ENCODE peak calls at places on chromosome 13, in seven cellular contexts. One of them, this sample, is unnamed.

GRCh38 chr13:73870970-73871935 is 263.0 kb downstream of the KLF12 start:
- DNase-seq in K562: no peak
- DNase-seq in neuronal stem cell: no peak
- DNase-seq in psoas muscle: no peak
- DNase-seq in testis: peak
- DNase-seq in upper lobe of right lung: no peak
- DNase-seq in CD4-positive, alpha-beta T cell: no peak
- DNase-seq in this sample: no peak

GRCh38 chr13:98535501-98536357 is 41.2 kb downstream of the STK24 start:
- DNase-seq in K562: no peak
- DNase-seq in neuronal stem cell: no peak
- DNase-seq in psoas muscle: no peak
- DNase-seq in testis: peak
- DNase-seq in upper lobe of right lung: no peak
- DNase-seq in CD4-positive, alpha-beta T cell: no peak
- DNase-seq in this sample: no peak

GRCh38 chr13:87356314-87356713 is 314.9 kb upstream of the SLITRK5 start:
- DNase-seq in K562: peak
- DNase-seq in neuronal stem cell: no peak
- DNase-seq in psoas muscle: no peak
- DNase-seq in testis: no peak
- DNase-seq in upper lobe of right lung: peak
- DNase-seq in CD4-positive, alpha-beta T cell: no peak
- DNase-seq in this sample: no peak

GRCh38 chr13:65917731-65918130 is 1312.4 kb downstream of the PCDH9 start:
- DNase-seq in K562: no peak
- DNase-seq in neuronal stem cell: no peak
- DNase-seq in psoas muscle: no peak
- DNase-seq in testis: no peak
- DNase-seq in upper lobe of right lung: no peak
- DNase-seq in CD4-positive, alpha-beta T cell: no peak
- DNase-seq in this sample: no peak

GRCh38 chr13:73355134-73355533 is 296.3 kb downstream of the KLF5 start:
- DNase-seq in K562: no peak
- DNase-seq in neuronal stem cell: no peak
- DNase-seq in psoas muscle: no peak
- DNase-seq in testis: no peak
- DNase-seq in upper lobe of right lung: no peak
- DNase-seq in CD4-positive, alpha-beta T cell: no peak
- DNase-seq in this sample: no peak

GRCh38 chr13:109883181-109884180 is 97.1 kb upstream of the IRS2 start:
- DNase-seq in K562: no peak
- DNase-seq in neuronal stem cell: no peak
- DNase-seq in psoas muscle: no peak
- DNase-seq in testis: no peak
- DNase-seq in upper lobe of right lung: no peak
- DNase-seq in CD4-positive, alpha-beta T cell: no peak
- DNase-seq in this sample: no peak

GRCh38 chr13:29522044-29522685 is 73.3 kb downstream of the SLC7A1 start:
- DNase-seq in K562: no peak
- DNase-seq in neuronal stem cell: no peak
- DNase-seq in psoas muscle: no peak
- DNase-seq in testis: no peak
- DNase-seq in upper lobe of right lung: no peak
- DNase-seq in CD4-positive, alpha-beta T cell: no peak
- DNase-seq in this sample: no peak

GRCh38 chr13:26523007-26523406 is 34.5 kb upstream of the WASF3 start:
- DNase-seq in K562: no peak
- DNase-seq in neuronal stem cell: no peak
- DNase-seq in psoas muscle: no peak
- DNase-seq in testis: no peak
- DNase-seq in upper lobe of right lung: no peak
- DNase-seq in CD4-positive, alpha-beta T cell: no peak
- DNase-seq in this sample: no peak

GRCh38 chr13:21069561-21070004 is 8.2 kb upstream of the LATS2 start:
- DNase-seq in K562: no peak
- DNase-seq in neuronal stem cell: no peak
- DNase-seq in psoas muscle: no peak
- DNase-seq in testis: no peak
- DNase-seq in upper lobe of right lung: no peak
- DNase-seq in CD4-positive, alpha-beta T cell: no peak
- DNase-seq in this sample: no peak

GRCh38 chr13:46127336-46128023 is 22.6 kb upstream of the CPB2 start:
- DNase-seq in K562: no peak
- DNase-seq in neuronal stem cell: no peak
- DNase-seq in psoas muscle: no peak
- DNase-seq in testis: no peak
- DNase-seq in upper lobe of right lung: no peak
- DNase-seq in CD4-positive, alpha-beta T cell: no peak
- DNase-seq in this sample: no peak

GRCh38 chr13:90448466-90449037 is 898.9 kb upstream of the MIR17HG start:
- DNase-seq in K562: no peak
- DNase-seq in neuronal stem cell: no peak
- DNase-seq in psoas muscle: no peak
- DNase-seq in testis: no peak
- DNase-seq in upper lobe of right lung: no peak
- DNase-seq in CD4-positive, alpha-beta T cell: no peak
- DNase-seq in this sample: no peak

GRCh38 chr13:23986619-23987018 is 89.3 kb upstream of the C1QTNF9B start:
- DNase-seq in K562: no peak
- DNase-seq in neuronal stem cell: no peak
- DNase-seq in psoas muscle: no peak
- DNase-seq in testis: no peak
- DNase-seq in upper lobe of right lung: no peak
- DNase-seq in CD4-positive, alpha-beta T cell: no peak
- DNase-seq in this sample: no peak

GRCh38 chr13:26075498-26075897 is 23.7 kb upstream of the SHISA2 start:
- DNase-seq in K562: no peak
- DNase-seq in neuronal stem cell: no peak
- DNase-seq in psoas muscle: no peak
- DNase-seq in testis: peak
- DNase-seq in upper lobe of right lung: no peak
- DNase-seq in CD4-positive, alpha-beta T cell: no peak
- DNase-seq in this sample: no peak

GRCh38 chr13:46329624-46330023 is 57.4 kb downstream of the RUBCNL start:
- DNase-seq in K562: no peak
- DNase-seq in neuronal stem cell: no peak
- DNase-seq in psoas muscle: no peak
- DNase-seq in testis: no peak
- DNase-seq in upper lobe of right lung: no peak
- DNase-seq in CD4-positive, alpha-beta T cell: no peak
- DNase-seq in this sample: no peak

GRCh38 chr13:55439450-55439849 is 1701.3 kb upstream of the PRR20A start:
- DNase-seq in K562: no peak
- DNase-seq in neuronal stem cell: no peak
- DNase-seq in psoas muscle: no peak
- DNase-seq in testis: no peak
- DNase-seq in upper lobe of right lung: no peak
- DNase-seq in CD4-positive, alpha-beta T cell: no peak
- DNase-seq in this sample: no peak

GRCh38 chr13:97975851-97976550 is 22.5 kb downstream of the IPO5 start:
- DNase-seq in K562: peak
- DNase-seq in neuronal stem cell: peak
- DNase-seq in psoas muscle: peak
- DNase-seq in testis: peak
- DNase-seq in upper lobe of right lung: no peak
- DNase-seq in CD4-positive, alpha-beta T cell: peak
- DNase-seq in this sample: peak

GRCh38 chr13:97125051-97125809 is 96.9 kb upstream of the MBNL2 start:
- DNase-seq in K562: peak
- DNase-seq in neuronal stem cell: no peak
- DNase-seq in psoas muscle: peak
- DNase-seq in testis: peak
- DNase-seq in upper lobe of right lung: no peak
- DNase-seq in CD4-positive, alpha-beta T cell: no peak
- DNase-seq in this sample: peak

GRCh38 chr13:110507678-110508381 is 53.7 kb downstream of the RAB20 start:
- DNase-seq in K562: no peak
- DNase-seq in neuronal stem cell: no peak
- DNase-seq in psoas muscle: no peak
- DNase-seq in testis: no peak
- DNase-seq in upper lobe of right lung: peak
- DNase-seq in CD4-positive, alpha-beta T cell: no peak
- DNase-seq in this sample: no peak

GRCh38 chr13:20291675-20292074 is 59.6 kb upstream of the GJB6 start:
- DNase-seq in K562: no peak
- DNase-seq in neuronal stem cell: no peak
- DNase-seq in psoas muscle: no peak
- DNase-seq in testis: no peak
- DNase-seq in upper lobe of right lung: no peak
- DNase-seq in CD4-positive, alpha-beta T cell: no peak
- DNase-seq in this sample: no peak

GRCh38 chr13:33918199-33918932 is 100.4 kb downstream of the RFC3 start:
- DNase-seq in K562: no peak
- DNase-seq in neuronal stem cell: no peak
- DNase-seq in psoas muscle: peak
- DNase-seq in testis: no peak
- DNase-seq in upper lobe of right lung: no peak
- DNase-seq in CD4-positive, alpha-beta T cell: no peak
- DNase-seq in this sample: no peak

GRCh38 chr13:102212729-102213128 is 189.1 kb downstream of the FGF14 start:
- DNase-seq in K562: no peak
- DNase-seq in neuronal stem cell: no peak
- DNase-seq in psoas muscle: no peak
- DNase-seq in testis: no peak
- DNase-seq in upper lobe of right lung: no peak
- DNase-seq in CD4-positive, alpha-beta T cell: no peak
- DNase-seq in this sample: no peak

GRCh38 chr13:29511980-29512379 is 83.5 kb downstream of the SLC7A1 start:
- DNase-seq in K562: no peak
- DNase-seq in neuronal stem cell: no peak
- DNase-seq in psoas muscle: no peak
- DNase-seq in testis: no peak
- DNase-seq in upper lobe of right lung: peak
- DNase-seq in CD4-positive, alpha-beta T cell: no peak
- DNase-seq in this sample: no peak

GRCh38 chr13:96821381-96821780 is 172.9 kb downstream of the OXGR1 start:
- DNase-seq in K562: no peak
- DNase-seq in neuronal stem cell: no peak
- DNase-seq in psoas muscle: no peak
- DNase-seq in testis: no peak
- DNase-seq in upper lobe of right lung: no peak
- DNase-seq in CD4-positive, alpha-beta T cell: no peak
- DNase-seq in this sample: no peak

GRCh38 chr13:107476068-107476467 is 739.3 kb downstream of the LIG4 start:
- DNase-seq in K562: no peak
- DNase-seq in neuronal stem cell: no peak
- DNase-seq in psoas muscle: no peak
- DNase-seq in testis: no peak
- DNase-seq in upper lobe of right lung: no peak
- DNase-seq in CD4-positive, alpha-beta T cell: no peak
- DNase-seq in this sample: no peak

GRCh38 chr13:80945328-80945727 is 604.4 kb upstream of the SPRY2 start:
- DNase-seq in K562: no peak
- DNase-seq in neuronal stem cell: peak
- DNase-seq in psoas muscle: no peak
- DNase-seq in testis: no peak
- DNase-seq in upper lobe of right lung: no peak
- DNase-seq in CD4-positive, alpha-beta T cell: no peak
- DNase-seq in this sample: no peak

GRCh38 chr13:99421758-99422555 is 79.3 kb upstream of the TM9SF2 start:
- DNase-seq in K562: no peak
- DNase-seq in neuronal stem cell: no peak
- DNase-seq in psoas muscle: no peak
- DNase-seq in testis: peak
- DNase-seq in upper lobe of right lung: peak
- DNase-seq in CD4-positive, alpha-beta T cell: no peak
- DNase-seq in this sample: no peak

GRCh38 chr13:44157614-44158013 is 216.0 kb upstream of the SERP2 start:
- DNase-seq in K562: no peak
- DNase-seq in neuronal stem cell: no peak
- DNase-seq in psoas muscle: no peak
- DNase-seq in testis: no peak
- DNase-seq in upper lobe of right lung: no peak
- DNase-seq in CD4-positive, alpha-beta T cell: no peak
- DNase-seq in this sample: no peak

GRCh38 chr13:29594310-29594709 is 1.2 kb downstream of the SLC7A1 start:
- DNase-seq in K562: peak
- DNase-seq in neuronal stem cell: peak
- DNase-seq in psoas muscle: no peak
- DNase-seq in testis: peak
- DNase-seq in upper lobe of right lung: no peak
- DNase-seq in CD4-positive, alpha-beta T cell: no peak
- DNase-seq in this sample: no peak

GRCh38 chr13:85653681-85654080 is 145.5 kb downstream of the SLITRK6 start:
- DNase-seq in K562: no peak
- DNase-seq in neuronal stem cell: no peak
- DNase-seq in psoas muscle: no peak
- DNase-seq in testis: no peak
- DNase-seq in upper lobe of right lung: no peak
- DNase-seq in CD4-positive, alpha-beta T cell: no peak
- DNase-seq in this sample: no peak

DNA sequence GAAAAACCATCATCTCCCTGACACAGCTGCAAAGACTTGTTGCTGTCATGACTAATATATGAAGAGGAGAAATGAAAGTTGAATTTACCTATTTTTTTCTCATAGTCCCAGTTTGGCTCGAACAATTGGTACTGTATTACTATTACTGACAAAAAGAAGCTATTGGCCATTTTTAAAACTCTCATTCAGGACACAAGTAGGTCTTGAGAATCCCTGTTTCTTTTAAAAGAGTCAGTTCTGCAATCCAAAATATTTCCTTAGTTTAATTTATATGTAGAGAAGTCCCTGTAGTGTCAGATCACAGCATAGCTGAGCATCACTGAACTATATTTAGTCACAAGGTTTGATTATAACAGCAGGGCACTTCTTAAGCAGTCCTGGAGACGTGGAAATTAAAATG is 12.2 kb upstream of the SPART start:
- DNase-seq in K562: no peak
- DNase-seq in neuronal stem cell: no peak
- DNase-seq in psoas muscle: no peak
- DNase-seq in testis: no peak
- DNase-seq in upper lobe of right lung: no peak
- DNase-seq in CD4-positive, alpha-beta T cell: no peak
- DNase-seq in this sample: no peak
- H3K27ac ChIP-seq in K562: no peak
- H3K27ac ChIP-seq in neuronal stem cell: no peak
- H3K27ac ChIP-seq in psoas muscle: no peak
- H3K27ac ChIP-seq in testis: peak
- H3K27ac ChIP-seq in upper lobe of right lung: no peak
- H3K27ac ChIP-seq in CD4-positive, alpha-beta T cell: no peak
- H3K27ac ChIP-seq in this sample: peak

GRCh38 chr13:92843549-92843948 is 383.1 kb upstream of the GPC6 start:
- DNase-seq in K562: no peak
- DNase-seq in neuronal stem cell: no peak
- DNase-seq in psoas muscle: no peak
- DNase-seq in testis: no peak
- DNase-seq in upper lobe of right lung: no peak
- DNase-seq in CD4-positive, alpha-beta T cell: no peak
- DNase-seq in this sample: no peak
- H3K27ac ChIP-seq in K562: no peak
- H3K27ac ChIP-seq in neuronal stem cell: no peak
- H3K27ac ChIP-seq in psoas muscle: no peak
- H3K27ac ChIP-seq in testis: no peak
- H3K27ac ChIP-seq in upper lobe of right lung: no peak
- H3K27ac ChIP-seq in CD4-positive, alpha-beta T cell: no peak
- H3K27ac ChIP-seq in this sample: no peak

GRCh38 chr13:94602467-94602866 is 810 bp downstream of the GPR180 start:
- DNase-seq in K562: no peak
- DNase-seq in neuronal stem cell: no peak
- DNase-seq in psoas muscle: no peak
- DNase-seq in testis: no peak
- DNase-seq in upper lobe of right lung: no peak
- DNase-seq in CD4-positive, alpha-beta T cell: no peak
- DNase-seq in this sample: no peak
- H3K27ac ChIP-seq in K562: no peak
- H3K27ac ChIP-seq in neuronal stem cell: no peak
- H3K27ac ChIP-seq in psoas muscle: no peak
- H3K27ac ChIP-seq in testis: peak
- H3K27ac ChIP-seq in upper lobe of right lung: peak
- H3K27ac ChIP-seq in CD4-positive, alpha-beta T cell: peak
- H3K27ac ChIP-seq in this sample: no peak

GRCh38 chr13:114124921-114125320 is 7.5 kb downstream of the RASA3 start:
- DNase-seq in K562: no peak
- DNase-seq in neuronal stem cell: no peak
- DNase-seq in psoas muscle: no peak
- DNase-seq in testis: no peak
- DNase-seq in upper lobe of right lung: no peak
- DNase-seq in CD4-positive, alpha-beta T cell: peak
- DNase-seq in this sample: no peak
- H3K27ac ChIP-seq in K562: no peak
- H3K27ac ChIP-seq in neuronal stem cell: no peak
- H3K27ac ChIP-seq in psoas muscle: peak
- H3K27ac ChIP-seq in testis: no peak
- H3K27ac ChIP-seq in upper lobe of right lung: no peak
- H3K27ac ChIP-seq in CD4-positive, alpha-beta T cell: no peak
- H3K27ac ChIP-seq in this sample: no peak

This sample was measured in substantia nigra.